ENCODE peak calls at places on chromosomes 4 and X, in five cellular contexts. H, I, Z, U and T are unnamed samples.
A peak's percentile ranks its signal among the peaks of the same experiment; 100 is the strongest.

GRCh38 chr4:57655342-57655741 is 545.2 kb upstream of the IGFBP7 start:
- DNase-seq in H (no peak), I (no peak), Z (no peak), U (no peak), T (no peak)

GRCh38 chrX:858542-859078 is 228.0 kb downstream of the SHOX start:
- DNase-seq in H (no peak), I (no peak), Z (no peak), U (no peak), T (no peak)

GRCh38 chr4:20662851-20663250 is 37.4 kb upstream of the PACRGL start:
- DNase-seq in H (peak; percentile 4), I (no peak), Z (no peak), U (no peak), T (no peak)

GRCh38 chr4:89489338-89489771 is 181.8 kb upstream of the GPRIN3 start:
- DNase-seq in H (no peak), I (no peak), Z (peak; percentile 9), U (no peak), T (no peak)

GRCh38 chr4:187184513-187184912 is 460.9 kb upstream of the FAT1 start:
- DNase-seq in H (no peak), I (no peak), Z (no peak), U (no peak), T (no peak)

GRCh38 chr4:158870282-158871049 is 101.6 kb downstream of the FNIP2 start:
- DNase-seq in H (no peak), I (no peak), Z (peak; percentile 77), U (no peak), T (no peak)

GRCh38 chr4:76969493-76969892 is 19.9 kb downstream of the SEPTIN11 start:
- DNase-seq in H (no peak), I (no peak), Z (no peak), U (no peak), T (no peak)

GRCh38 chr4:13543648-13544555 is at the start of gene NKX3-2:
- DNase-seq in H (peak; percentile 20), I (no peak), Z (peak; percentile 73), U (no peak), T (no peak)

GRCh38 chr4:52925531-52925968 is 63.4 kb downstream of the RASL11B start:
- DNase-seq in H (no peak), I (no peak), Z (no peak), U (no peak), T (no peak)

GRCh38 chr4:185357220-185357619 is 38.5 kb downstream of the LRP2BP start:
- DNase-seq in H (no peak), I (no peak), Z (no peak), U (no peak), T (no peak)

GRCh38 chr4:157803441-157804168 is 369.2 kb downstream of the GASK1B start:
- DNase-seq in H (no peak), I (no peak), Z (no peak), U (no peak), T (no peak)

GRCh38 chrX:123184858-123185251 is 777 bp downstream of the GRIA3 start:
- DNase-seq in H (no peak), I (no peak), Z (peak; percentile 51), U (no peak), T (no peak)
- TF ChIP-seq RFX5 in H (no peak), I (no peak), Z (no peak), U (no peak), T (no peak)

GRCh38 chr4:134499074-134499473 is 297.5 kb upstream of the PABPC4L start:
- DNase-seq in H (no peak), I (no peak), Z (no peak), U (no peak), T (no peak)

GRCh38 chr4:134505511-134505910 is 303.9 kb upstream of the PABPC4L start:
- DNase-seq in H (no peak), I (no peak), Z (no peak), U (no peak), T (no peak)

DNA sequence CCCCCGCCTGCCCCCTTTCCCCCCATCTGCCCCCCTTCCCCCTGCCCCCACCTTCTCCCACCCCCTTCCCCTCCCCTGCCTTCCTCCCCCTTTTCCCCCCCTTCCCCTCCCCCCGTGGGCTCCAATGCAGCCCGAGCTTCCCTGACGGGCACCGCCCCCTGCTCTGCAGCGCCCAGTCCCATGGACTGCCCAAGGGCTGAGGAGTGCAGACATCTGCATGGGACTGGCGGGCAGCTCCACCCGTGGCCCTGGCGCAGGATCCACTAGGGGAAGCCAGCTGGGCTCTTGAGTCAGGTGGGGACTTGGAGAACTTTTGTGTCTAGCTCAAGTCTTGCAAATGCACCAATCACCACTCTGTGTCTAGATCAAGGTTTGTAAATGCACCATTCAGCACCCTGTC is 300.4 kb upstream of the PABPC4L start:
- DNase-seq in H (no peak), I (no peak), Z (no peak), U (no peak), T (no peak)
- TF ChIP-seq RFX5 in H (no peak), I (no peak), Z (no peak), U (no peak), T (no peak)

GRCh38 chr4:16461362-16461761 is 235.1 kb upstream of the TAPT1 start:
- DNase-seq in H (no peak), I (no peak), Z (no peak), U (no peak), T (no peak)
- TF ChIP-seq RFX5 in H (no peak), I (no peak), Z (no peak), U (no peak), T (no peak)

GRCh38 chrX:19532709-19533108 is 17.4 kb upstream of the MAP3K15 start:
- DNase-seq in H (no peak), I (no peak), Z (no peak), U (no peak), T (no peak)
- TF ChIP-seq RFX5 in H (no peak), I (no peak), Z (no peak), U (no peak), T (no peak)

DNA sequence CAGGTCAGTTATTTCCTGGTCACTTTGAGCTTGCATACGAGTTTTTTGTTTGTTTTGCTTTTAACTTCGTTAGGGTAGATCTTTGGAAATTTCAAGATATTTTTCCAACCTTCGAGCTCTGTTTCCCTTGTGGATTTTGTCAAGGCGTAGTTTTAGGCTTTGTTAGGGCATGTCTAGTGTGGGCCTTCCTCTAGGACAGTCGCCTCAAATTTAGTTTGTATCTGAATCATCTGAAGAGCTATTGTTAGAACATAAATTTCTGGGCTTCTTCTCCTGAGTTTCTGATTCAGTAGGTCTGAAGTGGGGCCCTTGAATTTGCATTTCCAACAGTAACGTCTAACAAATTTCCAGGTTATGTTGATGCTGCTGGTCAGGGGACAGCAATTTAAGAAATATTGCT is 48.8 kb upstream of the RBM47 start:
- DNase-seq in H (no peak), I (no peak), Z (no peak), U (no peak), T (no peak)
- TF ChIP-seq RFX5 in H (no peak), I (no peak), Z (no peak), U (no peak), T (no peak)

DNA sequence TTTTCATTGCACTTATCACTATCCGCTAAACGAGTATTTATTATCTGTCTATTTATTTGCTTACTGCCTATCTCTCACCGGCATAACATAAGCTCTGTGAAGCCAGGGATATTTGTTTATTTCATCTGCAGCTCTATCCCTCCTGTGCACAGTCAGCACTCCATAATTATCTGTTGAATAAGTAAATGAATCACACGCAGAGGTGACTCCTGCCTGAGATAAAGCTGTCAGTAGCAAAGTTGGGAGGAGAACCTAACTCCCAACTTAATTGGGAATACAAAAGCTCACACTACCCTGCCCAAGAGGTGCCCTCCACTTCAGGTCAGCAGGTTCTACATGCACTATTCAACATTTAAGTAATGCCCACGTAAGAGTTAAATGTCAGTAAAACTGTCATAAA is 85.7 kb downstream of the CORIN start:
- DNase-seq in H (no peak), I (no peak), Z (no peak), U (no peak), T (no peak)
- TF ChIP-seq RFX5 in H (no peak), I (no peak), Z (no peak), U (no peak), T (no peak)

GRCh38 chr4:98674404-98675173 is 16.2 kb upstream of the TSPAN5 start:
- DNase-seq in H (peak; percentile 12), I (no peak), Z (no peak), U (no peak), T (no peak)

GRCh38 chr4:98680806-98681205 is 22.4 kb upstream of the TSPAN5 start:
- DNase-seq in H (no peak), I (no peak), Z (no peak), U (no peak), T (no peak)

GRCh38 chr4:98673978-98674377 is 15.6 kb upstream of the TSPAN5 start:
- DNase-seq in H (peak; percentile 54), I (no peak), Z (no peak), U (no peak), T (no peak)

GRCh38 chr4:98679738-98680137 is 21.3 kb upstream of the TSPAN5 start:
- DNase-seq in H (no peak), I (no peak), Z (no peak), U (no peak), T (no peak)

GRCh38 chr4:98677799-98678198 is 19.4 kb upstream of the TSPAN5 start:
- DNase-seq in H (peak; percentile 32), I (no peak), Z (no peak), U (no peak), T (no peak)
- TF ChIP-seq RFX5 in H (no peak), I (no peak), Z (no peak), U (no peak), T (no peak)

DNA sequence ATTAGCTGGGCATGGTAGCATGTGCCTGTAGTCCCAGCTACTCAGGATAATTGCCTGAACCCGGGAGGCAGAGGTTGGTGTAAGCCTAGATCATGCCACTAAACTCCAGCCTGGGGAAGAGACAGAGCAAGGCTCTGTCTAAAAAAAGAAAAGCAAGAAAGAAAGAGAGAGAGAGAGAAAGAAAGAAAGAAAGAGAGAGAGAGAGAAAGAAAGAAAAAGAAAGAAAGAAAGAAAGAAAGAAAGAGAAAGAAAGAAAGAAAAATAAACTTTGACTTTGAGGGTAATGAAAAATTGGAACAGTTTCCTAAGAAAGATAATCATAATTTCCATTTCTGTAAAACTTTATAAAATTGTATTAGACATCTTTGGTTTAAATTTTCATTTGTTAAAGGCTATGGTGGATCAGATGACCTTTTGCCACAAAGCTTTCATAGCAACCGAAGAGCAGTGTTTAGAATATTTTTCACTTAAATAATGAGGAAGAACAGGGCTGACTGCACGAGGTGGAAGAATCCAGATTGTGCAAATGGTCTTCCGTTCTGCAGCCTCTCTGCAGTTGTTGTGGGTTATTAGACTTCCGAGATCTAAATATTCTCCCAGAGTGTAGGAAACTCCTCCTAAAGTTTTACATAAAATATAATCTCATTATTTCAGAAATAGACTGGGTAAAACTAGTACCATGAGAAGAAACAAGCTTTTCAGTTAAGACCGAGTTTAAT is 55.9 kb downstream of the RBM47 start:
- DNase-seq in H (peak; percentile 22), I (no peak), Z (no peak), U (peak; percentile 45), T (no peak)
- TF ChIP-seq RFX5 in H (no peak), I (no peak), Z (no peak), U (no peak), T (no peak)

GRCh38 chrX:130555341-130555740 is 153.6 kb downstream of the RBMX2 start:
- DNase-seq in H (no peak), I (no peak), Z (peak; percentile 16), U (no peak), T (no peak)
- TF ChIP-seq RFX5 in H (no peak), I (no peak), Z (no peak), U (no peak), T (no peak)